ENCODE peak calls at places on chromosome 12, in nine cellular contexts. V is aorta; J is lung; N is foreskin keratinocyte; H is right cardiac atrium; G is lower lobe of right lung; Y is CD8-positive, alpha-beta T cell; L is left lung; W is HepG2. I is an unnamed sample. For H3K4me1 and H3K27me3, the result is how much of the 10 kb centered on the place peaks cover.

GRCh38 chr12:78261901-78262300 is 431.2 kb downstream of the NAV3 start:
- ATAC-seq in V (no peak), J (no peak), N (no peak), H (no peak), G (no peak), Y (no peak), L (no peak), W (no peak), I (no peak)

GRCh38 chr12:132182711-132183365 is 38.6 kb downstream of the NOC4L start:
- ATAC-seq in V (no peak), J (no peak), N (no peak), H (no peak), G (no peak), Y (no peak), L (no peak), W (no peak), I (no peak)

GRCh38 chr12:67716817-67717216 is 68.3 kb downstream of the DYRK2 start:
- ATAC-seq in V (peak), J (no peak), N (no peak), H (peak), G (peak), Y (no peak), L (peak), W (no peak), I (peak)

GRCh38 chr12:26658991-26659390 is 174.0 kb downstream of the ITPR2 start:
- ATAC-seq in V (no peak), J (no peak), N (no peak), H (no peak), G (no peak), Y (no peak), L (peak), W (no peak), I (peak)

GRCh38 chr12:96294831-96295230 is 100.7 kb downstream of the ELK3 start:
- ATAC-seq in V (no peak), J (no peak), N (no peak), H (no peak), G (no peak), Y (peak), L (no peak), W (no peak), I (no peak)

GRCh38 chr12:89777685-89778379 is 69.2 kb upstream of the ATP2B1 start:
- ATAC-seq in V (no peak), J (no peak), N (no peak), H (no peak), G (no peak), Y (no peak), L (no peak), W (no peak), I (no peak)

GRCh38 chr12:11758838-11759509 is 109.5 kb downstream of the ETV6 start:
- ATAC-seq in V (peak), J (no peak), N (no peak), H (peak), G (no peak), Y (no peak), L (no peak), W (no peak), I (peak)

GRCh38 chr12:9796916-9797315 is 30.4 kb upstream of the KLRF1 start:
- ATAC-seq in V (no peak), J (no peak), N (no peak), H (no peak), G (peak), Y (no peak), L (no peak), W (no peak), I (no peak)

GRCh38 chr12:124318336-124319020 is 23.6 kb downstream of the RFLNA start:
- ATAC-seq in V (no peak), J (no peak), N (no peak), H (no peak), G (no peak), Y (no peak), L (no peak), W (no peak), I (no peak)

GRCh38 chr12:113634982-113635381 is 163.3 kb upstream of the LHX5 start:
- ATAC-seq in V (no peak), J (no peak), N (no peak), H (no peak), G (no peak), Y (no peak), L (no peak), W (no peak), I (no peak)

GRCh38 chr12:124608451-124608870 is 41.0 kb upstream of the NCOR2 start:
- ATAC-seq in V (no peak), J (no peak), N (peak), H (no peak), G (peak), Y (no peak), L (peak), W (no peak), I (no peak)

GRCh38 chr12:13205809-13206559 is 9.5 kb downstream of the EMP1 start:
- ATAC-seq in V (no peak), J (no peak), N (peak), H (no peak), G (no peak), Y (no peak), L (peak), W (no peak), I (peak)

GRCh38 chr12:128994869-128995268 is 141.6 kb downstream of the GLT1D1 start:
- ATAC-seq in V (no peak), J (no peak), N (no peak), H (no peak), G (no peak), Y (no peak), L (no peak), W (no peak), I (no peak)

GRCh38 chr12:15038137-15038536 is 65.3 kb downstream of the PDE6H start:
- ATAC-seq in V (peak), J (no peak), N (no peak), H (peak), G (no peak), Y (no peak), L (no peak), W (no peak), I (no peak)

GRCh38 chr12:84058136-84058535 is 854.5 kb downstream of the SLC6A15 start:
- ATAC-seq in V (no peak), J (no peak), N (no peak), H (no peak), G (no peak), Y (no peak), L (no peak), W (no peak), I (no peak)
- H3K4me1 ChIP-seq in V (under half), J (under half), N (under half), H (under half), G (under half), Y (under half), L (under half), W (under half), I (under half)

DNA sequence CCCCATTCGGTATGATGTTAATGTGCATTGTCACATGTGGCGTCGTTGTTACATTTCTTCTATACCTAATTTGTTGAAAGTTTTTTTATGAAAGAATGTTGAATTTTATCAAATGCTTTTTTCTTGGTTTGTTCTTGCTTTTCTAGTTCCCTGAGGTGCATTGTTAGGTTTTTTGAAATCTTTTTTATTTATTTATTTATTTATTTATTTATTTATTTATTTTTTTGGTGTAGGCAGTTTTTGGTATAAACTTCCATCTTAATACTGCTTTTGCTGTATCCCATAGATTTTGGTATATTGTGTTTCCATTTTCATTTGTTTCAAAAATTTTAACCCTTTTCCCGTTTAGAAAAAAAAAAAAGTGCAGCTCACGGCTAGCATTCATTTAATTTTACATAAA is 121.1 kb upstream of the HMGA2 start:
- ATAC-seq in V (no peak), J (no peak), N (no peak), H (no peak), G (no peak), Y (no peak), L (no peak), W (no peak), I (no peak)
- H3K27me3 ChIP-seq in V (under half), J (under half), N (under half), H (under half), G (under half), Y (under half), L (under half), W (under half), I (under half)

GRCh38 chr12:46442723-46443122 is 70.2 kb upstream of the SLC38A2 start:
- ATAC-seq in V (no peak), J (no peak), N (peak), H (no peak), G (no peak), Y (no peak), L (no peak), W (no peak), I (no peak)
- H3K4me1 ChIP-seq in V (under half), J (under half), N (half or more), H (under half), G (under half), Y (under half), L (under half), W (under half), I (under half)

DNA sequence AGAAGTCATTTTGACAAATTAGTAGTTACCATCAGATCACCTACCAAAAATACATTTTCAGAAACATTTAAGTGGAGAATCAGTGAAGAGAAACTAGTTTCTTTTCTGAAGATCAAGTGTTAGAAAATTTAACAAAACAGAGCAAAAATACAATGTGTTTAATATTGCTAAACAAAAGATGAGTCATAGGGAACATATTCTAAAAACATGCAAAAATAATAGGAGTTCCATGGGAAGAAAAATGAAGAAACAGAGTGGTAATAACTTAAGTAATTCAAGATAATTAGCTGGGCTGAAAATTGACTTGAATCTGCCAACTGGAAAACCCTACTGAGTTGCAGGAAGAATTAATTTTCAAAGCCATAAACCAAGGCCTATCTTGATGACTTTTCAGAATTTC is 111.5 kb upstream of the KITLG start:
- ATAC-seq in V (no peak), J (no peak), N (no peak), H (no peak), G (no peak), Y (no peak), L (no peak), W (no peak), I (no peak)
- H3K27me3 ChIP-seq in V (under half), J (under half), N (under half), H (under half), G (under half), Y (under half), L (under half), W (under half), I (under half)

GRCh38 chr12:49946086-49946485 is 4.5 kb upstream of the AQP2 start:
- ATAC-seq in V (no peak), J (no peak), N (no peak), H (no peak), G (peak), Y (no peak), L (peak), W (no peak), I (no peak)
- H3K4me1 ChIP-seq in V (under half), J (under half), N (under half), H (under half), G (under half), Y (under half), L (under half), W (under half), I (under half)

GRCh38 chr12:59383426-59383822 is 212.4 kb upstream of the SLC16A7 start:
- ATAC-seq in V (no peak), J (no peak), N (no peak), H (no peak), G (no peak), Y (no peak), L (no peak), W (no peak), I (no peak)
- H3K27me3 ChIP-seq in V (under half), J (under half), N (under half), H (under half), G (under half), Y (under half), L (under half), W (under half), I (under half)

GRCh38 chr12:2264622-2265306 is 212.0 kb downstream of the CACNA1C start:
- ATAC-seq in V (peak), J (no peak), N (no peak), H (peak), G (peak), Y (no peak), L (peak), W (no peak), I (peak)
- H3K4me1 ChIP-seq in V (under half), J (under half), N (under half), H (under half), G (under half), Y (under half), L (under half), W (under half), I (under half)

GRCh38 chr12:6201775-6202292 is 1.6 kb downstream of the CD9 start:
- ATAC-seq in V (no peak), J (no peak), N (peak), H (no peak), G (peak), Y (no peak), L (peak), W (no peak), I (no peak)
- H3K27me3 ChIP-seq in V (under half), J (under half), N (under half), H (under half), G (under half), Y (under half), L (under half), W (under half), I (under half)